ENCODE peak calls at places on chromosomes 2 and 18, in five cellular contexts. One of them, this sample, is unnamed.
A peak's percentile ranks its signal among the peaks of the same experiment; 100 is the strongest.

GRCh38 chr2:217394510-217395351 is 534.9 kb upstream of the TNP1 start:
- DNase-seq in uterus: peak; percentile 54
- DNase-seq in body of pancreas: no peak
- DNase-seq in GM12891: no peak
- DNase-seq in heart left ventricle: no peak
- DNase-seq in this sample: no peak

GRCh38 chr18:68387246-68387645 is 327.7 kb downstream of the TMX3 start:
- DNase-seq in uterus: no peak
- DNase-seq in body of pancreas: no peak
- DNase-seq in GM12891: no peak
- DNase-seq in heart left ventricle: no peak
- DNase-seq in this sample: no peak

GRCh38 chr2:81093031-81093430 is 788.5 kb upstream of the LRRTM1 start:
- DNase-seq in uterus: no peak
- DNase-seq in body of pancreas: no peak
- DNase-seq in GM12891: no peak
- DNase-seq in heart left ventricle: no peak
- DNase-seq in this sample: no peak

GRCh38 chr18:79440728-79441127 is 45.0 kb downstream of the NFATC1 start:
- DNase-seq in uterus: no peak
- DNase-seq in body of pancreas: no peak
- DNase-seq in GM12891: no peak
- DNase-seq in heart left ventricle: no peak
- DNase-seq in this sample: no peak

GRCh38 chr2:237735762-237736161 is 62.8 kb upstream of the RBM44 start:
- DNase-seq in uterus: no peak
- DNase-seq in body of pancreas: no peak
- DNase-seq in GM12891: no peak
- DNase-seq in heart left ventricle: no peak
- DNase-seq in this sample: no peak

GRCh38 chr2:3639653-3640052 is 18.3 kb upstream of the ALLC start:
- DNase-seq in uterus: no peak
- DNase-seq in body of pancreas: peak; percentile 10
- DNase-seq in GM12891: no peak
- DNase-seq in heart left ventricle: peak; percentile 16
- DNase-seq in this sample: no peak

GRCh38 chr2:222470802-222471468 is 46.6 kb downstream of the SGPP2 start:
- DNase-seq in uterus: no peak
- DNase-seq in body of pancreas: no peak
- DNase-seq in GM12891: no peak
- DNase-seq in heart left ventricle: no peak
- DNase-seq in this sample: no peak

GRCh38 chr2:41872646-41873045 is 175.2 kb upstream of the PKDCC start:
- DNase-seq in uterus: no peak
- DNase-seq in body of pancreas: no peak
- DNase-seq in GM12891: no peak
- DNase-seq in heart left ventricle: no peak
- DNase-seq in this sample: no peak

GRCh38 chr2:188937228-188938220 is 36.6 kb upstream of the COL3A1 start:
- DNase-seq in uterus: no peak
- DNase-seq in body of pancreas: no peak
- DNase-seq in GM12891: no peak
- DNase-seq in heart left ventricle: no peak
- DNase-seq in this sample: no peak

GRCh38 chr2:9416962-9417316 is 6.4 kb downstream of the ITGB1BP1 start:
- DNase-seq in uterus: no peak
- DNase-seq in body of pancreas: no peak
- DNase-seq in GM12891: no peak
- DNase-seq in heart left ventricle: no peak
- DNase-seq in this sample: no peak

GRCh38 chr18:3675446-3675845 is 225.5 kb downstream of the TGIF1 start:
- DNase-seq in uterus: no peak
- DNase-seq in body of pancreas: no peak
- DNase-seq in GM12891: no peak
- DNase-seq in heart left ventricle: no peak
- DNase-seq in this sample: no peak

GRCh38 chr2:9769171-9770005 is 73.9 kb upstream of the TAF1B start:
- DNase-seq in uterus: no peak
- DNase-seq in body of pancreas: no peak
- DNase-seq in GM12891: peak; percentile 57
- DNase-seq in heart left ventricle: peak; percentile 35
- DNase-seq in this sample: peak; percentile 83

GRCh38 chr2:168766600-168766999 is 35.8 kb upstream of the NOSTRIN start:
- DNase-seq in uterus: no peak
- DNase-seq in body of pancreas: no peak
- DNase-seq in GM12891: no peak
- DNase-seq in heart left ventricle: no peak
- DNase-seq in this sample: no peak

GRCh38 chr2:241702155-241702404 is 241 bp downstream of the ING5 start:
- DNase-seq in uterus: no peak
- DNase-seq in body of pancreas: no peak
- DNase-seq in GM12891: peak; percentile 77
- DNase-seq in heart left ventricle: no peak
- DNase-seq in this sample: no peak

GRCh38 chr2:42021490-42021889 is 26.3 kb upstream of the PKDCC start:
- DNase-seq in uterus: peak; percentile 81
- DNase-seq in body of pancreas: no peak
- DNase-seq in GM12891: no peak
- DNase-seq in heart left ventricle: no peak
- DNase-seq in this sample: no peak

GRCh38 chr18:37571266-37571665 is 5.7 kb upstream of the CELF4 start:
- DNase-seq in uterus: no peak
- DNase-seq in body of pancreas: no peak
- DNase-seq in GM12891: no peak
- DNase-seq in heart left ventricle: no peak
- DNase-seq in this sample: no peak

GRCh38 chr18:80246656-80247402 is 485 bp downstream of the PARD6G start:
- DNase-seq in uterus: peak; percentile 25
- DNase-seq in body of pancreas: peak; percentile 26
- DNase-seq in GM12891: peak; percentile 46
- DNase-seq in heart left ventricle: no peak
- DNase-seq in this sample: peak; percentile 50

GRCh38 chr2:138329591-138329990 is 172.0 kb upstream of the SPOPL start:
- DNase-seq in uterus: no peak
- DNase-seq in body of pancreas: no peak
- DNase-seq in GM12891: no peak
- DNase-seq in heart left ventricle: no peak
- DNase-seq in this sample: no peak

GRCh38 chr2:113214141-113214540 is 40.4 kb downstream of the PSD4 start:
- DNase-seq in uterus: no peak
- DNase-seq in body of pancreas: no peak
- DNase-seq in GM12891: no peak
- DNase-seq in heart left ventricle: no peak
- DNase-seq in this sample: no peak

DNA sequence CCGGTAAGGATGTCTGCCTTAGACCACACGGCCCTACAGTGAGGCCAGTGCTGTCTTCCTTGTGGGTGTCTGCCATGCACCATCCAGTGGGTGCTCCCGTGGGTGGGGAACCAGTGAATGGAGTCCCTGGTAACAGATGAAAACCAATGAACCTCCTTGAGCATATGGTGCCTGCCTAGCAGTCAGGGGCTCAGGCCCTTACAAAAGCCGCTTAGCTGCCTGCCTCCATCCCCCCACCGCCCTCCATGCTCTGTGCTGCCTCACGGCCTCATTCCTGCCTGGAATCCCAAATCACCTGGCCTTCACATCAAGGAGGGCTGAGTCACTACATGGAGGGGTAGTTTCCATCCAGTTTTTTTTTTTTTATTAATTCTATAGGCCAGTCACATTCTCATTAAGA is 30.8 kb upstream of the TRIB2 start:
- DNase-seq in uterus: no peak
- DNase-seq in body of pancreas: no peak
- DNase-seq in GM12891: no peak
- DNase-seq in heart left ventricle: no peak
- DNase-seq in this sample: no peak
- TF ChIP-seq POLR2A in uterus: no peak
- TF ChIP-seq POLR2A in body of pancreas: no peak
- TF ChIP-seq POLR2A in GM12891: no peak
- TF ChIP-seq POLR2A in heart left ventricle: no peak
- TF ChIP-seq POLR2A in this sample: no peak

DNA sequence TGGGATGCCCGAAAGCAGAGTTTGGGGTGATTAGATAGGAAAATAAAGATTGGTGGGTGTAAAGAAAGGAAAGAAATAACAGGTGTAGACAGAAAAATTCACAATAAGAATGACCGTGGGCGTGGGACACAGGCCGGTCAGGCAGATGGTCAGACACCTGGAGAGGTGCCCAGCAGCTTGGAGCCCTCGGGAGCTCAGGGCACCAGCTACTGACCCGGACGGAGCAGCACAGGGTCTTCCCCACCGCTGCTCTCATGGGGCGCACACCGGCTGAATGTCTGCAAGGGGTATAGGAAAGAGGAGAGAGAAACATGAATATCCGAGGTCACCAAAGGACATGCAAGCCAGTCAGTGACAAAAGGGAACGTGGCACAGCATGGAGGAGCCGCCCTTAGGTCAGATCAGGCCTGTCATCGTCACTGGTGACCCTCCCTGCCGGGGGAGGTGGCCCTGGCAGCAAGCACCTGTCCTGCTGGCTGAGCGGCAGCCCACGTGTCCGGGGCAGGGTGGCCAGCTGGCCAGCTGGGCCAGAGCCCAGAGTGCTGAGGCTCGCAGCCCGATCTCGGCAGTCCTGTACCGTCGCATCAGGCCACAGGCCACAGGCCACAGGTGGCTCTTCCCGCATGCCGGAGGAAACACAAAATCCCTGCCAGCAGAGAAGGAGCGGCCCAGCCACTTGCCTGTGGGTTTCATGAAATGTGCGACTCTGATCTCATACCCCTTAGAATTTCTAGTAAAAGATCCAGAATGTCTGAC is 112.0 kb upstream of the NDUFV2 start:
- DNase-seq in uterus: no peak
- DNase-seq in body of pancreas: peak; percentile 78
- DNase-seq in GM12891: no peak
- DNase-seq in heart left ventricle: peak; percentile 35
- DNase-seq in this sample: no peak
- TF ChIP-seq POLR2A in uterus: no peak
- TF ChIP-seq POLR2A in body of pancreas: no peak
- TF ChIP-seq POLR2A in GM12891: no peak
- TF ChIP-seq POLR2A in heart left ventricle: no peak
- TF ChIP-seq POLR2A in this sample: no peak

GRCh38 chr2:226791487-226792081 is 8.0 kb downstream of the IRS1 start:
- DNase-seq in uterus: peak; percentile 82
- DNase-seq in body of pancreas: peak; percentile 91
- DNase-seq in GM12891: peak; percentile 99
- DNase-seq in heart left ventricle: peak; percentile 95
- DNase-seq in this sample: peak; percentile 93
- TF ChIP-seq POLR2A in uterus: peak; percentile 73
- TF ChIP-seq POLR2A in body of pancreas: peak; percentile 72
- TF ChIP-seq POLR2A in GM12891: no peak
- TF ChIP-seq POLR2A in heart left ventricle: no peak
- TF ChIP-seq POLR2A in this sample: peak; percentile 77

GRCh38 chr2:73255007-73255644 is 21.0 kb downstream of the CCT7 start:
- DNase-seq in uterus: no peak
- DNase-seq in body of pancreas: no peak
- DNase-seq in GM12891: no peak
- DNase-seq in heart left ventricle: no peak
- DNase-seq in this sample: no peak
- TF ChIP-seq POLR2A in uterus: no peak
- TF ChIP-seq POLR2A in body of pancreas: no peak
- TF ChIP-seq POLR2A in GM12891: no peak
- TF ChIP-seq POLR2A in heart left ventricle: no peak
- TF ChIP-seq POLR2A in this sample: no peak

GRCh38 chr2:238893349-238894000 is 45.6 kb downstream of the TWIST2 start:
- DNase-seq in uterus: no peak
- DNase-seq in body of pancreas: no peak
- DNase-seq in GM12891: no peak
- DNase-seq in heart left ventricle: no peak
- DNase-seq in this sample: no peak

GRCh38 chr2:238890806-238891666 is 43.2 kb downstream of the TWIST2 start:
- DNase-seq in uterus: no peak
- DNase-seq in body of pancreas: no peak
- DNase-seq in GM12891: no peak
- DNase-seq in heart left ventricle: no peak
- DNase-seq in this sample: no peak

GRCh38 chr2:238892796-238893195 is 44.9 kb downstream of the TWIST2 start:
- DNase-seq in uterus: peak; percentile 19
- DNase-seq in body of pancreas: no peak
- DNase-seq in GM12891: no peak
- DNase-seq in heart left ventricle: no peak
- DNase-seq in this sample: no peak

GRCh38 chr2:238890131-238890530 is 42.2 kb downstream of the TWIST2 start:
- DNase-seq in uterus: no peak
- DNase-seq in body of pancreas: no peak
- DNase-seq in GM12891: no peak
- DNase-seq in heart left ventricle: no peak
- DNase-seq in this sample: no peak

GRCh38 chr2:238891667-238892500 is 44.0 kb downstream of the TWIST2 start:
- DNase-seq in uterus: peak; percentile 40
- DNase-seq in body of pancreas: no peak
- DNase-seq in GM12891: no peak
- DNase-seq in heart left ventricle: no peak
- DNase-seq in this sample: no peak
- TF ChIP-seq POLR2A in uterus: no peak
- TF ChIP-seq POLR2A in body of pancreas: no peak
- TF ChIP-seq POLR2A in GM12891: no peak
- TF ChIP-seq POLR2A in heart left ventricle: no peak
- TF ChIP-seq POLR2A in this sample: no peak

GRCh38 chr18:13614701-13615288 is 111.6 kb downstream of the FAM210A start:
- DNase-seq in uterus: no peak
- DNase-seq in body of pancreas: no peak
- DNase-seq in GM12891: no peak
- DNase-seq in heart left ventricle: peak; percentile 79
- DNase-seq in this sample: no peak
- TF ChIP-seq POLR2A in uterus: no peak
- TF ChIP-seq POLR2A in body of pancreas: no peak
- TF ChIP-seq POLR2A in GM12891: peak; percentile 87
- TF ChIP-seq POLR2A in heart left ventricle: no peak
- TF ChIP-seq POLR2A in this sample: no peak

GRCh38 chr2:73284296-73285161 is at the start of gene FBXO41:
- DNase-seq in uterus: peak; percentile 23
- DNase-seq in body of pancreas: no peak
- DNase-seq in GM12891: peak; percentile 90
- DNase-seq in heart left ventricle: no peak
- DNase-seq in this sample: peak; percentile 14
- TF ChIP-seq POLR2A in uterus: no peak
- TF ChIP-seq POLR2A in body of pancreas: no peak
- TF ChIP-seq POLR2A in GM12891: no peak
- TF ChIP-seq POLR2A in heart left ventricle: no peak
- TF ChIP-seq POLR2A in this sample: no peak